ENCODE peak calls at places on chromosome 14, in six cellular contexts. R, L, P, U, I and S are unnamed samples.
A peak's percentile ranks its signal among the peaks of the same experiment; 100 is the strongest.

GRCh38 chr14:99706121-99706900 is 22.2 kb downstream of the CYP46A1 start:
- DNase-seq in R (no peak), L (no peak), P (no peak), U (no peak), I (no peak), S (no peak)

GRCh38 chr14:101400815-101401214 is 160.5 kb upstream of the DIO3 start:
- DNase-seq in R (peak; percentile 20), L (no peak), P (peak; percentile 42), U (no peak), I (peak; percentile 32), S (no peak)

GRCh38 chr14:54653764-54654469 is 87.0 kb downstream of the SAMD4A start:
- DNase-seq in R (peak; percentile 73), L (no peak), P (no peak), U (no peak), I (peak; percentile 94), S (peak; percentile 44)

GRCh38 chr14:66330916-66331315 is 155.3 kb upstream of the CCDC196 start:
- DNase-seq in R (no peak), L (no peak), P (peak; percentile 45), U (no peak), I (peak; percentile 11), S (no peak)

GRCh38 chr14:28765907-28766504 is 581 bp upstream of the FOXG1 start:
- DNase-seq in R (no peak), L (no peak), P (no peak), U (no peak), I (no peak), S (no peak)

GRCh38 chr14:52797653-52798052 is 6.2 kb upstream of the GNPNAT1 start:
- DNase-seq in R (no peak), L (no peak), P (no peak), U (no peak), I (no peak), S (no peak)

GRCh38 chr14:49971156-49972141 is 78.6 kb downstream of the ARF6 start:
- DNase-seq in R (no peak), L (no peak), P (peak; percentile 80), U (no peak), I (peak; percentile 78), S (peak; percentile 38)

GRCh38 chr14:69850086-69850735 is 29.0 kb upstream of the SMOC1 start:
- DNase-seq in R (no peak), L (no peak), P (no peak), U (no peak), I (no peak), S (no peak)

GRCh38 chr14:75452900-75453816 is 25.3 kb downstream of the JDP2 start:
- DNase-seq in R (peak; percentile 96), L (peak; percentile 80), P (peak; percentile 91), U (peak; percentile 77), I (peak; percentile 88), S (peak; percentile 63)

GRCh38 chr14:90523544-90523943 is 126.7 kb downstream of the CALM1 start:
- DNase-seq in R (no peak), L (no peak), P (no peak), U (no peak), I (peak; percentile 47), S (no peak)

GRCh38 chr14:22428681-22429315 is 160.2 kb downstream of the DAD1 start:
- DNase-seq in R (no peak), L (no peak), P (peak; percentile 8), U (no peak), I (peak; percentile 73), S (no peak)

GRCh38 chr14:78220273-78220672 is 50.1 kb downstream of the NRXN3 start:
- DNase-seq in R (no peak), L (no peak), P (no peak), U (no peak), I (no peak), S (no peak)

GRCh38 chr14:91129261-91129660 is 15.4 kb downstream of the DGLUCY start:
- DNase-seq in R (no peak), L (no peak), P (no peak), U (no peak), I (no peak), S (no peak)

GRCh38 chr14:88196925-88197324 is 126.1 kb downstream of the KCNK10 start:
- DNase-seq in R (no peak), L (no peak), P (no peak), U (no peak), I (no peak), S (no peak)

GRCh38 chr14:100144996-100145646 is 14.3 kb downstream of the DEGS2 start:
- DNase-seq in R (no peak), L (no peak), P (no peak), U (no peak), I (no peak), S (no peak)

GRCh38 chr14:54354968-54355641 is 41.7 kb upstream of the CDKN3 start:
- DNase-seq in R (no peak), L (no peak), P (no peak), U (no peak), I (no peak), S (no peak)

GRCh38 chr14:60753264-60754126 is 18.9 kb downstream of the MNAT1 start:
- DNase-seq in R (no peak), L (no peak), P (no peak), U (no peak), I (no peak), S (no peak)

DNA sequence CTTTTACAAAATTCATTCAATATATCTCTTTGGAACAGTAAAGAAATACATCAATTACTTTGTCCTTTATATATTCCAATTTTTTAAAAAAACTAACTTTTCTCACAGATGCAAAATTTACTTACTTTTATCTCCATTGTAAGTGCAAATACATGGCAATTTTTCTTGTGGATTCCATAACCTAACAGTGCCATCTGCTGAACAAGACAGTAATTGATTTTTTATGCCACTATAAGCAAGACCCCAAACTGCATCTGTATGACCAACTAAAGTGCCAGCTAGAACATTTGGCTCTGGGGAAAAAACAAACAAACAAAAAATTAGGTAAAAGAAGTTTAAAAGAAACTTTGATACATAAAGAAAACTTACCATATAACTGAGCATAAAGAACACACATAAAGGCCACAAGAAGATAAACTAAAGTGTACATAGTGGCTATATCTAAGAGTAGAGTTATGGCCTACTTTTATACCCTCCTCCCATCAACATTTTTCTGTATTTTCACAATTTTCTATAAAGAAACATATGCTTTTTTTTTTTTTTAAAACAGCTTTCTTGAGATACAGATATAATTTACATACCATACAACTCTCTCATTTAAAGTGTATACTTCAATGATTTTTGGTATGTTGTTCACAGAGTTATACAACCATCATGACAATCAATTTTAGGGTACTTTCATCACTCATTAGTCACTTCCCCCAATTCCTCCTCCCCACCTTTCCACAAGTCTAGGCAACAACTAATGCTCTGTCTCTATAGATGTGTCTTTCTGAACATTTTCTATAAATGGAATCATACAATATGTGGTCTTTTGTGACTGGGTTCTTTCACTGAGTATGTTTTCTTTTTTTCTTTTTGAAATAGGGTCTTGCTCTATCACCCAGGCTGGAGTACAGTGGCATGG is 32.6 kb downstream of the COCH start:
- DNase-seq in R (no peak), L (no peak), P (peak; percentile 27), U (no peak), I (peak; percentile 57), S (peak; percentile 2)
- TF ChIP-seq CTCF in R (peak; percentile 64), L (peak; percentile 11), P (peak; percentile 38), U (peak; percentile 23), I (peak; percentile 44), S (peak; percentile 13)

GRCh38 chr14:93970589-93970966 is 5.8 kb downstream of the ASB2 start:
- DNase-seq in R (no peak), L (no peak), P (peak; percentile 61), U (no peak), I (peak; percentile 21), S (no peak)
- TF ChIP-seq CTCF in R (peak; percentile 53), L (no peak), P (peak; percentile 26), U (peak; percentile 38), I (peak; percentile 41), S (peak; percentile 32)

GRCh38 chr14:68734231-68734732 is 58.6 kb downstream of the ZFP36L1 start:
- DNase-seq in R (no peak), L (no peak), P (no peak), U (no peak), I (no peak), S (no peak)

GRCh38 chr14:68735836-68736235 is 57.0 kb downstream of the ZFP36L1 start:
- DNase-seq in R (no peak), L (no peak), P (no peak), U (no peak), I (no peak), S (no peak)

GRCh38 chr14:68730811-68731425 is 61.9 kb downstream of the ZFP36L1 start:
- DNase-seq in R (no peak), L (no peak), P (no peak), U (no peak), I (no peak), S (no peak)

GRCh38 chr14:68730367-68730766 is 62.5 kb downstream of the ZFP36L1 start:
- DNase-seq in R (no peak), L (no peak), P (no peak), U (no peak), I (no peak), S (no peak)

DNA sequence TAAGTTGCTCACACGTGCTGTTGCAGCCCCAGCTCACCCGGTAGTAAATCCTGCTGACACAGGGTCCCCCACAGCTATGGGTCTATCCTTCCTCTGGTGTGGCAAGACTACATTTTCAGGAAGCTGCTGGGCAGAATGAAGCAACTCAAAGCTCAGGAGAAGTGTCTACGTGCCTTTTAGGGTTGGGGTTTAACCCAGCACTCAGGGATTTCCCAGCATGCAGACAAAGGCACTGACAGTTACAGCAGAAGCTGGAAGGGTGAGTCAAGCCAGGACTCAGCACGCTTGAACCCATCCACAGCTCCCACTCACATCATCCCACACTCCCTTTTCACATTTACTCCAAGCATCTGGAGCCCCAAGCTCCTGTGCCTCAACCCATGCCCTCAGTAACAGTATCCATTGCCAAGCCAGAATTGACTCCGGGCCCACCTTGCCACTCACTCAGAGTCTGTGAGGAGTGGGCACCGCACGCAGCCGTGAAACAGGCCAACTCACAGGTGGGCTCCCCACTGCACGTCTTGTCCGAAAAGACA is 59.7 kb downstream of the ZFP36L1 start:
- DNase-seq in R (no peak), L (no peak), P (no peak), U (no peak), I (peak; percentile 63), S (no peak)
- TF ChIP-seq CTCF in R (no peak), L (no peak), P (no peak), U (no peak), I (no peak), S (no peak)

GRCh38 chr14:105398726-105399440 is 545 bp downstream of the TEX22 start:
- DNase-seq in R (no peak), L (no peak), P (no peak), U (no peak), I (peak; percentile 39), S (no peak)
- TF ChIP-seq CTCF in R (no peak), L (no peak), P (no peak), U (no peak), I (no peak), S (no peak)

GRCh38 chr14:71686677-71687076 is 245.6 kb upstream of the RGS6 start:
- DNase-seq in R (no peak), L (no peak), P (peak; percentile 47), U (no peak), I (peak; percentile 77), S (no peak)
- TF ChIP-seq CTCF in R (no peak), L (no peak), P (no peak), U (no peak), I (no peak), S (no peak)